ENCODE peak calls at places on chromosomes 4 and X, in six cellular contexts. S is prostate gland, Q is Panc1, I is epithelial cell of esophagus, E is choroid plexus epithelial cell, A is hepatocyte. T is an unnamed sample.

GRCh38 chr4:168598191-168598590 is 101.3 kb downstream of the PALLD start:
- DNase-seq in I (peak), E (peak), A (no peak), Q (no peak), S (peak), T (peak)

GRCh38 chr4:22593933-22594332 is 78.1 kb upstream of the ADGRA3 start:
- DNase-seq in Q (no peak), S (no peak), I (no peak), A (no peak), E (no peak), T (no peak)

GRCh38 chr4:56696056-56696455 is 15.0 kb upstream of the HOPX start:
- DNase-seq in A (no peak), E (no peak), I (peak), S (no peak), Q (no peak), T (no peak)

GRCh38 chrX:69257504-69258127 is 92.4 kb upstream of the PJA1 start:
- DNase-seq in A (no peak), S (no peak), E (no peak), Q (no peak), I (no peak), T (no peak)

GRCh38 chr4:110480031-110480549 is 4.1 kb downstream of the ENPEP start:
- DNase-seq in Q (no peak), I (peak), S (no peak), E (peak), A (peak), T (peak)

GRCh38 chr4:24515698-24516097 is 68.7 kb downstream of the DHX15 start:
- DNase-seq in E (no peak), S (no peak), Q (no peak), I (no peak), A (no peak), T (peak)

GRCh38 chr4:156889616-156890594 is 81.7 kb downstream of the PDGFC start:
- DNase-seq in E (peak), Q (no peak), S (no peak), A (no peak), I (peak), T (peak)

GRCh38 chr4:81754169-81754568 is 282.5 kb upstream of the RASGEF1B start:
- DNase-seq in E (no peak), Q (no peak), I (peak), S (no peak), A (no peak), T (no peak)

GRCh38 chr4:156933633-156934258 is 37.9 kb downstream of the PDGFC start:
- DNase-seq in I (peak), Q (no peak), S (no peak), E (peak), A (peak), T (peak)

GRCh38 chr4:158172558-158173258 is at the start of gene GASK1B:
- DNase-seq in S (peak), Q (no peak), I (peak), E (peak), A (peak), T (peak)

GRCh38 chrX:84064814-84065213 is 123.2 kb downstream of the RPS6KA6 start:
- DNase-seq in S (no peak), Q (no peak), E (no peak), A (no peak), I (no peak), T (no peak)

GRCh38 chrX:63746278-63746677 is 38.7 kb downstream of the ARHGEF9 start:
- DNase-seq in Q (no peak), E (no peak), I (no peak), A (no peak), S (no peak), T (no peak)

GRCh38 chr4:112343330-112343729 is 46.2 kb downstream of the ALPK1 start:
- DNase-seq in S (no peak), E (peak), A (no peak), I (no peak), Q (no peak), T (no peak)

GRCh38 chr4:94536049-94536448 is 84.3 kb downstream of the PDLIM5 start:
- DNase-seq in S (no peak), A (no peak), Q (no peak), E (no peak), I (no peak), T (no peak)

GRCh38 chr4:159298502-159298901 is 195.6 kb downstream of the RAPGEF2 start:
- DNase-seq in A (no peak), I (peak), S (no peak), E (peak), Q (no peak), T (peak)

GRCh38 chrX:40663880-40664630 is 16.7 kb upstream of the CXorf38 start:
- DNase-seq in S (no peak), A (peak), Q (no peak), I (peak), E (peak), T (peak)

GRCh38 chr4:6272863-6273660 is 3.4 kb downstream of the WFS1 start:
- DNase-seq in I (peak), Q (peak), S (no peak), A (peak), E (peak), T (peak)

GRCh38 chr4:94889961-94890360 is 132.2 kb downstream of the BMPR1B start:
- DNase-seq in I (peak), S (no peak), E (peak), Q (no peak), A (peak), T (no peak)

GRCh38 chrX:48523682-48524081 is 2.1 kb downstream of the EBP start:
- DNase-seq in S (no peak), E (no peak), A (no peak), I (no peak), Q (no peak), T (no peak)

GRCh38 chrX:48521353-48522243 is at the start of gene EBP:
- DNase-seq in S (peak), I (peak), A (peak), E (peak), Q (peak), T (peak)

GRCh38 chrX:48520976-48521352 is 644 bp upstream of the EBP start:
- DNase-seq in Q (no peak), A (no peak), E (no peak), I (no peak), S (no peak), T (no peak)

GRCh38 chrX:48520455-48520854 is 1.2 kb upstream of the EBP start:
- DNase-seq in E (no peak), I (no peak), Q (no peak), S (no peak), A (no peak), T (no peak)

DNA sequence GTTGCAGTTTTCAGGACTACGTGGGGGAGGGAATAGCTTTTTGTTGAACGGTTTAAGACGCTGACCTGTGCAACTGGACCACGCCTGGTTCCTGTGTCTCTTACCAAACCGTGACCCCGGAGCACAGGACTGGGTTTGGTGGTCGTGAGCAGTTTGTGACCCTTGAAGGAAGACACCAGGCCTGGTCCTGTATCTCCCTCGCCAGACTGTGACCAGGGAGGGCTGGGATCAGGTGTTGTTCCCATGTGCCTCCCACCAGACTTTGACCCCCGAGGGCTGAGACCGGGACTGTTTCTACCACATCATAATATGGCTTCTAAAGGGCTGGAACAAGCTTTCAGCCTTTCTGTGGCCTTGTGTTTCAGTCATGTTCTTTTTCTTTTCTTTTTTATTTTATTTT is 683 bp downstream of the EBP start:
- DNase-seq in E (no peak), S (no peak), I (no peak), Q (no peak), A (peak), T (no peak)
- TF ChIP-seq CTCF in E (no peak), S (no peak), I (no peak), Q (no peak), A (no peak), T (no peak)

GRCh38 chr4:76782837-76783236 is 115.1 kb downstream of the SOWAHB start:
- DNase-seq in I (peak), A (no peak), Q (no peak), S (no peak), E (peak), T (peak)

GRCh38 chr4:76783836-76784235 is 114.1 kb downstream of the SOWAHB start:
- DNase-seq in Q (no peak), E (peak), I (no peak), A (no peak), S (no peak), T (no peak)

GRCh38 chr4:76781698-76782595 is 116.0 kb downstream of the SOWAHB start:
- DNase-seq in A (no peak), S (peak), Q (no peak), I (peak), E (peak), T (peak)

GRCh38 chr4:76780781-76781697 is 116.9 kb downstream of the SOWAHB start:
- DNase-seq in Q (no peak), S (no peak), I (no peak), A (no peak), E (peak), T (no peak)

GRCh38 chr4:76779740-76780459 is 118.0 kb downstream of the SOWAHB start:
- DNase-seq in S (peak), I (no peak), Q (no peak), A (no peak), E (peak), T (no peak)
- TF ChIP-seq CTCF in S (no peak), I (no peak), Q (no peak), A (no peak), E (no peak), T (no peak)

GRCh38 chr4:106395582-106395981 is 27.0 kb upstream of the GIMD1 start:
- DNase-seq in E (no peak), S (no peak), Q (no peak), I (no peak), A (no peak), T (no peak)

GRCh38 chr4:106401157-106401556 is 32.6 kb upstream of the GIMD1 start:
- DNase-seq in I (no peak), E (no peak), S (no peak), Q (no peak), A (no peak), T (no peak)
- TF ChIP-seq CTCF in I (no peak), E (no peak), S (no peak), Q (no peak), A (no peak), T (no peak)

DNA sequence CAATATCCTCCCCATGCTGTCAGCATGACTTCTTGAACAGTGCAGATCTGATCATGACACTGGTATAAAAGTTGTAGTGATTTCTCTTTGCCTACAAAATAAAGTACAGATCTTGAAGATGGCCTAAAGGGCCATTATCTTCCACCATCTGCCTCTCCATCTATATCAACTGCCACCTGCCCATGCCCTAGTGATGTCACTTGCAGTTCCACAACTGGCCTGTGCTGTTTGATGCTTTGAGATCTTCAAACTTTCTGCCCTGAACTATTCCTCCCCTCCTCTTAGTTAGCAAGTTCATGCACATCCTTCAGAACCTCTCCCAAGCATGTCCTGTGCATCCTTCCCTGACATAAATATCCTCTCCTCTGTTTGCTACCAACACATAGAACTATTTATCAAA is 217.0 kb downstream of the SOWAHB start:
- DNase-seq in S (no peak), E (no peak), A (no peak), I (no peak), Q (no peak), T (no peak)
- TF ChIP-seq CTCF in S (no peak), E (no peak), A (no peak), I (no peak), Q (no peak), T (no peak)